ENCODE peak calls at places on chromosomes 16 and 17, in eight cellular contexts. One of them, this sample, is unnamed.

GRCh38 chr17:56599093-56599492 is 5.6 kb downstream of the NOG start:
- DNase-seq in fibroblast of mammary gland: no peak
- DNase-seq in A549: no peak
- DNase-seq in Panc1: no peak
- DNase-seq in bronchial epithelial cell: no peak
- DNase-seq in fibroblast of pulmonary artery: no peak
- DNase-seq in CD8-positive, alpha-beta memory T cell: no peak
- DNase-seq in tibial artery: no peak
- DNase-seq in this sample: no peak

GRCh38 chr17:72870437-72870985 is 222.0 kb downstream of the SLC39A11 start:
- DNase-seq in CD8-positive, alpha-beta memory T cell: no peak
- DNase-seq in fibroblast of pulmonary artery: no peak
- DNase-seq in Panc1: no peak
- DNase-seq in tibial artery: no peak
- DNase-seq in bronchial epithelial cell: no peak
- DNase-seq in fibroblast of mammary gland: no peak
- DNase-seq in A549: no peak
- DNase-seq in this sample: no peak

GRCh38 chr17:39092672-39093250 is 58.7 kb downstream of the PLXDC1 start:
- DNase-seq in A549: no peak
- DNase-seq in fibroblast of mammary gland: no peak
- DNase-seq in tibial artery: no peak
- DNase-seq in Panc1: no peak
- DNase-seq in bronchial epithelial cell: no peak
- DNase-seq in fibroblast of pulmonary artery: no peak
- DNase-seq in CD8-positive, alpha-beta memory T cell: peak
- DNase-seq in this sample: no peak

GRCh38 chr16:88533945-88534641 is 36.1 kb upstream of the ZC3H18 start:
- DNase-seq in fibroblast of mammary gland: peak
- DNase-seq in bronchial epithelial cell: peak
- DNase-seq in tibial artery: peak
- DNase-seq in fibroblast of pulmonary artery: peak
- DNase-seq in Panc1: no peak
- DNase-seq in A549: peak
- DNase-seq in CD8-positive, alpha-beta memory T cell: peak
- DNase-seq in this sample: no peak

GRCh38 chr16:508884-509736 is 18.4 kb upstream of the CAPN15 start:
- DNase-seq in Panc1: no peak
- DNase-seq in fibroblast of mammary gland: no peak
- DNase-seq in bronchial epithelial cell: no peak
- DNase-seq in CD8-positive, alpha-beta memory T cell: no peak
- DNase-seq in A549: no peak
- DNase-seq in tibial artery: no peak
- DNase-seq in fibroblast of pulmonary artery: peak
- DNase-seq in this sample: no peak

GRCh38 chr16:81638286-81638945 is 140.7 kb upstream of the PLCG2 start:
- DNase-seq in fibroblast of pulmonary artery: no peak
- DNase-seq in CD8-positive, alpha-beta memory T cell: no peak
- DNase-seq in A549: no peak
- DNase-seq in fibroblast of mammary gland: no peak
- DNase-seq in tibial artery: no peak
- DNase-seq in bronchial epithelial cell: no peak
- DNase-seq in Panc1: no peak
- DNase-seq in this sample: no peak

GRCh38 chr17:18921912-18922451 is 30.0 kb upstream of the SLC5A10 start:
- DNase-seq in A549: peak
- DNase-seq in CD8-positive, alpha-beta memory T cell: no peak
- DNase-seq in Panc1: no peak
- DNase-seq in fibroblast of mammary gland: peak
- DNase-seq in fibroblast of pulmonary artery: peak
- DNase-seq in bronchial epithelial cell: peak
- DNase-seq in tibial artery: no peak
- DNase-seq in this sample: no peak

GRCh38 chr17:79052131-79052530 is 22.5 kb upstream of the ENGASE start:
- DNase-seq in A549: no peak
- DNase-seq in fibroblast of pulmonary artery: no peak
- DNase-seq in bronchial epithelial cell: no peak
- DNase-seq in CD8-positive, alpha-beta memory T cell: no peak
- DNase-seq in tibial artery: no peak
- DNase-seq in fibroblast of mammary gland: no peak
- DNase-seq in Panc1: no peak
- DNase-seq in this sample: no peak

GRCh38 chr17:35255316-35255715 is 12.4 kb downstream of the SLFN5 start:
- DNase-seq in fibroblast of mammary gland: no peak
- DNase-seq in fibroblast of pulmonary artery: no peak
- DNase-seq in bronchial epithelial cell: no peak
- DNase-seq in CD8-positive, alpha-beta memory T cell: no peak
- DNase-seq in Panc1: no peak
- DNase-seq in A549: no peak
- DNase-seq in tibial artery: no peak
- DNase-seq in this sample: no peak

GRCh38 chr17:46038414-46038813 is 39.4 kb downstream of the STH start:
- DNase-seq in bronchial epithelial cell: no peak
- DNase-seq in tibial artery: no peak
- DNase-seq in fibroblast of pulmonary artery: no peak
- DNase-seq in A549: no peak
- DNase-seq in CD8-positive, alpha-beta memory T cell: no peak
- DNase-seq in Panc1: no peak
- DNase-seq in fibroblast of mammary gland: no peak
- DNase-seq in this sample: no peak

GRCh38 chr16:50506543-50506937 is 41.7 kb upstream of the NKD1 start:
- DNase-seq in bronchial epithelial cell: no peak
- DNase-seq in A549: no peak
- DNase-seq in tibial artery: no peak
- DNase-seq in Panc1: no peak
- DNase-seq in fibroblast of pulmonary artery: no peak
- DNase-seq in CD8-positive, alpha-beta memory T cell: no peak
- DNase-seq in fibroblast of mammary gland: no peak
- DNase-seq in this sample: no peak

GRCh38 chr16:64933890-64934289 is 188.0 kb downstream of the CDH11 start:
- DNase-seq in Panc1: no peak
- DNase-seq in tibial artery: no peak
- DNase-seq in bronchial epithelial cell: no peak
- DNase-seq in A549: no peak
- DNase-seq in CD8-positive, alpha-beta memory T cell: no peak
- DNase-seq in fibroblast of mammary gland: peak
- DNase-seq in fibroblast of pulmonary artery: no peak
- DNase-seq in this sample: no peak

GRCh38 chr17:42002175-42002791 is 15.0 kb downstream of the DNAJC7 start:
- DNase-seq in tibial artery: no peak
- DNase-seq in fibroblast of mammary gland: no peak
- DNase-seq in CD8-positive, alpha-beta memory T cell: no peak
- DNase-seq in fibroblast of pulmonary artery: no peak
- DNase-seq in Panc1: no peak
- DNase-seq in bronchial epithelial cell: no peak
- DNase-seq in A549: no peak
- DNase-seq in this sample: no peak

GRCh38 chr17:39757176-39757662 is 19.5 kb downstream of the GRB7 start:
- DNase-seq in Panc1: no peak
- DNase-seq in A549: no peak
- DNase-seq in bronchial epithelial cell: no peak
- DNase-seq in fibroblast of mammary gland: no peak
- DNase-seq in fibroblast of pulmonary artery: no peak
- DNase-seq in CD8-positive, alpha-beta memory T cell: no peak
- DNase-seq in tibial artery: no peak
- DNase-seq in this sample: no peak

GRCh38 chr17:75270218-75270965 is 639 bp downstream of the MIF4GD start:
- DNase-seq in Panc1: peak
- DNase-seq in tibial artery: peak
- DNase-seq in fibroblast of mammary gland: peak
- DNase-seq in CD8-positive, alpha-beta memory T cell: no peak
- DNase-seq in A549: peak
- DNase-seq in fibroblast of pulmonary artery: peak
- DNase-seq in bronchial epithelial cell: peak
- DNase-seq in this sample: peak

GRCh38 chr17:75494326-75494877 is 20.9 kb downstream of the CASKIN2 start:
- DNase-seq in A549: no peak
- DNase-seq in fibroblast of mammary gland: no peak
- DNase-seq in bronchial epithelial cell: no peak
- DNase-seq in tibial artery: no peak
- DNase-seq in fibroblast of pulmonary artery: no peak
- DNase-seq in Panc1: no peak
- DNase-seq in CD8-positive, alpha-beta memory T cell: no peak
- DNase-seq in this sample: no peak

GRCh38 chr17:35243459-35244204 is 760 bp downstream of the SLFN5 start:
- DNase-seq in A549: peak
- DNase-seq in Panc1: no peak
- DNase-seq in tibial artery: peak
- DNase-seq in fibroblast of pulmonary artery: peak
- DNase-seq in CD8-positive, alpha-beta memory T cell: peak
- DNase-seq in fibroblast of mammary gland: peak
- DNase-seq in bronchial epithelial cell: peak
- DNase-seq in this sample: peak

GRCh38 chr16:68893710-68894705 is 50.7 kb downstream of the TANGO6 start:
- DNase-seq in fibroblast of mammary gland: peak
- DNase-seq in fibroblast of pulmonary artery: peak
- DNase-seq in CD8-positive, alpha-beta memory T cell: no peak
- DNase-seq in bronchial epithelial cell: peak
- DNase-seq in tibial artery: no peak
- DNase-seq in Panc1: no peak
- DNase-seq in A549: peak
- DNase-seq in this sample: no peak

GRCh38 chr17:39921323-39921722 is 2.9 kb upstream of the GSDMB start:
- DNase-seq in CD8-positive, alpha-beta memory T cell: no peak
- DNase-seq in tibial artery: no peak
- DNase-seq in A549: no peak
- DNase-seq in fibroblast of mammary gland: no peak
- DNase-seq in fibroblast of pulmonary artery: no peak
- DNase-seq in Panc1: no peak
- DNase-seq in bronchial epithelial cell: no peak
- DNase-seq in this sample: no peak

DNA sequence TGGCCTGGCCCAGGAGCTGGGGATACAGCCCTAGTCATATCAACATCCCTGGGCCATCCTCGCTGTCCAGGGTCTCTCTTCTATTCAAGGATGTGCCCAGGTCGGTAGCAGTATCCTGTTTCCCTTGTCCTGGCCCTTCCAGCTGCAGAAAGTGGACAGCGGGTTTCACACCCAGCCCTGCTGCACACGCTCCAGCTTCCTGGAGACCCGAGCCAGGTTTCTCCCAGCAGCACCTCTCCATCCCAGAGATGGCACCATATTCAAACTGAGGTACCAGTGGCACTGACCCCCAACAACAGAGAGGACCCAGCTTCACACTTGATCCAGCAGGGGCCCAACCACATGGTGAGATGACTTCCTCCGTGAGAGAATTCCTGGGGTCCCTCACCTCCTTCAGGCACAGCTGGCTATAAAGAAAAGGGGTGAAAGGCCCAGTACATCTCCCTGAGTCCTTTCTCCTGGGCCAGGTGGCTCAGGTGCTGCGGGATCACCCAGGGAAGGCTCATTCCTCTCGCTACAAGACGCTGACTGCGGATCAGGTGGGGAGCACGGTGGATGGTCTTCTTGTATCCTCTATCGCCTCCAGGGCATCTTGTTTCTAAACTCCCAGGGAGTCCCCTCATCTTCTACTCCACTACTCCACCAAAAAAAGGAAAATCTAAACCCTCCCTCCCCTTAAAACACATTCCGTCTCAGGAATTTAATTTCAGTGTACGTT is 1.4 kb downstream of the CUEDC1 start:
- DNase-seq in fibroblast of mammary gland: no peak
- DNase-seq in Panc1: no peak
- DNase-seq in bronchial epithelial cell: no peak
- DNase-seq in CD8-positive, alpha-beta memory T cell: no peak
- DNase-seq in tibial artery: peak
- DNase-seq in fibroblast of pulmonary artery: no peak
- DNase-seq in A549: no peak
- DNase-seq in this sample: no peak
- H3K4me3 ChIP-seq in fibroblast of mammary gland: peak
- H3K4me3 ChIP-seq in Panc1: peak
- H3K4me3 ChIP-seq in bronchial epithelial cell: peak
- H3K4me3 ChIP-seq in CD8-positive, alpha-beta memory T cell: no peak
- H3K4me3 ChIP-seq in tibial artery: peak
- H3K4me3 ChIP-seq in fibroblast of pulmonary artery: peak
- H3K4me3 ChIP-seq in A549: peak
- H3K4me3 ChIP-seq in this sample: peak

GRCh38 chr16:11748023-11748403 is 5.4 kb upstream of the TXNDC11 start:
- DNase-seq in tibial artery: no peak
- DNase-seq in bronchial epithelial cell: no peak
- DNase-seq in Panc1: no peak
- DNase-seq in fibroblast of mammary gland: no peak
- DNase-seq in fibroblast of pulmonary artery: no peak
- DNase-seq in CD8-positive, alpha-beta memory T cell: no peak
- DNase-seq in A549: no peak
- DNase-seq in this sample: no peak
- H3K4me3 ChIP-seq in tibial artery: no peak
- H3K4me3 ChIP-seq in bronchial epithelial cell: no peak
- H3K4me3 ChIP-seq in Panc1: no peak
- H3K4me3 ChIP-seq in fibroblast of mammary gland: no peak
- H3K4me3 ChIP-seq in fibroblast of pulmonary artery: no peak
- H3K4me3 ChIP-seq in CD8-positive, alpha-beta memory T cell: no peak
- H3K4me3 ChIP-seq in A549: no peak
- H3K4me3 ChIP-seq in this sample: no peak

GRCh38 chr17:2362881-2363280 is 25.6 kb downstream of the SGSM2 start:
- DNase-seq in tibial artery: no peak
- DNase-seq in CD8-positive, alpha-beta memory T cell: no peak
- DNase-seq in Panc1: no peak
- DNase-seq in fibroblast of pulmonary artery: no peak
- DNase-seq in fibroblast of mammary gland: no peak
- DNase-seq in bronchial epithelial cell: no peak
- DNase-seq in A549: no peak
- DNase-seq in this sample: no peak
- H3K4me3 ChIP-seq in tibial artery: no peak
- H3K4me3 ChIP-seq in CD8-positive, alpha-beta memory T cell: no peak
- H3K4me3 ChIP-seq in Panc1: no peak
- H3K4me3 ChIP-seq in fibroblast of pulmonary artery: no peak
- H3K4me3 ChIP-seq in fibroblast of mammary gland: no peak
- H3K4me3 ChIP-seq in bronchial epithelial cell: no peak
- H3K4me3 ChIP-seq in A549: no peak
- H3K4me3 ChIP-seq in this sample: no peak

DNA sequence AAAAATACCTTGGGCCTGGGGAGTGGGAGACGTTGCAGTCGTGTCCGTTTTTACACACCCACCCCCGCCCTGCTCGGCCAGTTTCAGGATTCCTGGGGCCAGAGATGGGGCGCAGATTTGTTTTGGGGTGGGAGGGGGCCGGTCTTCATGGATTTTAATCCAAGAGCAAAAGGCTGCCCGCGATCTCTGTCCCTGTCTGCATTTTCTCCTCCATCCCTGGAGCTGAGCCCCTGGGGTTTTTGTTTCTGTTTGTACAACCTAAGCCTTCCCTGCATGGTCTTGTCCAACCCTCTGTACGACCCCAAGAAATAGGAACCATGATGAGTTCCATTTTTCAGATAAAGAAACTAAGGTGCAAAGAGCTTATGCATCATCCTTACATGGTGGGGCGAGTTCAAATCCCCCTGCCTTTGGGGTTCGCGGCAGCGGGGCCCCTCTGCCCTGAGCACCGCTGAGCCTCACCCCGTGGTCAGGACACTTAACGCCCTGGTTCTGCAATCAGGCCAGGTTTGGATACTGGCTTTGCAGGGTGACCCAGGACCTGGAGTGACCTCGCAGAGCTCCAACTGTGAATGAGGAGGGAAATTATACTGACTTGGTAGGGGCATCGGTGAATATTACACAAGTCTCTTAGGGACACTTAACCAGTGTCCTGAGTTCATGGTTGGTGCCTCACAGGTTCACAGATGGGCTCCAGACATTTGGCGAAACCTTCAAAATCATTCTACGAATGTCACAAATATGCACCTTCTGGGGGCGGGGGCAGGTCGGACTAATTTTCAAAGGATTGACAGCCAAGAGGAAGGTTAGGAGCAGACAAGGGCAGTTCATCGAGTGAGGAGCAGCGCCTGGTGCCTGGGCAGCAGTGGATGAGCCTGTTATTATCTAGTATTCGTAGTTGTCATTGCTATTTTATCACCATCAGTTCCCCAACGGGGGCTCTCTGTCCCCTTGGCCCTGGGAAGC is 4.1 kb upstream of the FOXF1 start:
- DNase-seq in CD8-positive, alpha-beta memory T cell: no peak
- DNase-seq in Panc1: no peak
- DNase-seq in bronchial epithelial cell: no peak
- DNase-seq in A549: no peak
- DNase-seq in tibial artery: no peak
- DNase-seq in fibroblast of pulmonary artery: no peak
- DNase-seq in fibroblast of mammary gland: no peak
- DNase-seq in this sample: no peak
- H3K4me3 ChIP-seq in CD8-positive, alpha-beta memory T cell: no peak
- H3K4me3 ChIP-seq in Panc1: no peak
- H3K4me3 ChIP-seq in bronchial epithelial cell: no peak
- H3K4me3 ChIP-seq in A549: peak
- H3K4me3 ChIP-seq in tibial artery: no peak
- H3K4me3 ChIP-seq in fibroblast of pulmonary artery: no peak
- H3K4me3 ChIP-seq in fibroblast of mammary gland: no peak
- H3K4me3 ChIP-seq in this sample: no peak

This sample was measured in skeletal muscle cell.